ENCODE peak calls at places on chromosomes 6 and 20, in ten cellular contexts. A is K562, U is tibial nerve, X is breast epithelium, H is GM12892, Z is heart left ventricle, Y is endothelial cell of umbilical vein, K is upper lobe of left lung, G is lower leg skin, O is HCT116. M is an unnamed sample.

GRCh38 chr6:7389162-7389450 is 436 bp downstream of the CAGE1 start:
- DNase-seq in A (peak; percentile 83), U (no peak), X (no peak), H (no peak), Z (no peak), Y (no peak), K (no peak), G (no peak), O (no peak), M (no peak)

GRCh38 chr6:37897321-37897720 is 77.8 kb downstream of the ZFAND3 start:
- DNase-seq in A (no peak), U (no peak), X (no peak), H (no peak), Z (no peak), Y (no peak), K (no peak), G (no peak), O (peak; percentile 73), M (no peak)

GRCh38 chr6:152054441-152054840 is 247.0 kb downstream of the ESR1 start:
- DNase-seq in A (no peak), U (no peak), X (no peak), H (no peak), Z (no peak), Y (no peak), K (no peak), G (no peak), O (peak; percentile 21), M (no peak)

GRCh38 chr20:12237772-12238171 is 320.1 kb downstream of the BTBD3 start:
- DNase-seq in A (no peak), U (no peak), X (no peak), H (no peak), Z (peak; percentile 38), Y (no peak), K (no peak), G (no peak), O (no peak), M (no peak)

GRCh38 chr6:133242761-133243590 is 1.8 kb downstream of the EYA4 start:
- DNase-seq in A (no peak), U (peak; percentile 10), X (no peak), H (no peak), Z (peak; percentile 40), Y (peak; percentile 7), K (peak; percentile 13), G (no peak), O (no peak), M (no peak)

GRCh38 chr6:140354296-140354695 is 979.8 kb upstream of the CITED2 start:
- DNase-seq in A (no peak), U (no peak), X (no peak), H (no peak), Z (no peak), Y (no peak), K (no peak), G (no peak), O (no peak), M (no peak)

GRCh38 chr6:41596096-41596685 is 42.1 kb upstream of the MDFI start:
- DNase-seq in A (no peak), U (no peak), X (no peak), H (no peak), Z (peak; percentile 3), Y (no peak), K (no peak), G (no peak), O (no peak), M (no peak)

GRCh38 chr6:131858765-131859490 is 51.1 kb downstream of the ENPP1 start:
- DNase-seq in A (no peak), U (no peak), X (no peak), H (no peak), Z (no peak), Y (peak; percentile 33), K (no peak), G (no peak), O (no peak), M (no peak)

GRCh38 chr20:57202309-57202708 is 64.1 kb downstream of the BMP7 start:
- DNase-seq in A (no peak), U (no peak), X (no peak), H (no peak), Z (no peak), Y (no peak), K (no peak), G (no peak), O (no peak), M (no peak)

GRCh38 chr6:7674291-7674690 is 51.6 kb upstream of the BMP6 start:
- DNase-seq in A (no peak), U (no peak), X (no peak), H (no peak), Z (no peak), Y (no peak), K (no peak), G (no peak), O (no peak), M (no peak)

GRCh38 chr6:112833546-112834215 is 486.6 kb downstream of the RFPL4B start:
- DNase-seq in A (no peak), U (no peak), X (no peak), H (no peak), Z (no peak), Y (peak; percentile 7), K (no peak), G (no peak), O (no peak), M (no peak)

DNA sequence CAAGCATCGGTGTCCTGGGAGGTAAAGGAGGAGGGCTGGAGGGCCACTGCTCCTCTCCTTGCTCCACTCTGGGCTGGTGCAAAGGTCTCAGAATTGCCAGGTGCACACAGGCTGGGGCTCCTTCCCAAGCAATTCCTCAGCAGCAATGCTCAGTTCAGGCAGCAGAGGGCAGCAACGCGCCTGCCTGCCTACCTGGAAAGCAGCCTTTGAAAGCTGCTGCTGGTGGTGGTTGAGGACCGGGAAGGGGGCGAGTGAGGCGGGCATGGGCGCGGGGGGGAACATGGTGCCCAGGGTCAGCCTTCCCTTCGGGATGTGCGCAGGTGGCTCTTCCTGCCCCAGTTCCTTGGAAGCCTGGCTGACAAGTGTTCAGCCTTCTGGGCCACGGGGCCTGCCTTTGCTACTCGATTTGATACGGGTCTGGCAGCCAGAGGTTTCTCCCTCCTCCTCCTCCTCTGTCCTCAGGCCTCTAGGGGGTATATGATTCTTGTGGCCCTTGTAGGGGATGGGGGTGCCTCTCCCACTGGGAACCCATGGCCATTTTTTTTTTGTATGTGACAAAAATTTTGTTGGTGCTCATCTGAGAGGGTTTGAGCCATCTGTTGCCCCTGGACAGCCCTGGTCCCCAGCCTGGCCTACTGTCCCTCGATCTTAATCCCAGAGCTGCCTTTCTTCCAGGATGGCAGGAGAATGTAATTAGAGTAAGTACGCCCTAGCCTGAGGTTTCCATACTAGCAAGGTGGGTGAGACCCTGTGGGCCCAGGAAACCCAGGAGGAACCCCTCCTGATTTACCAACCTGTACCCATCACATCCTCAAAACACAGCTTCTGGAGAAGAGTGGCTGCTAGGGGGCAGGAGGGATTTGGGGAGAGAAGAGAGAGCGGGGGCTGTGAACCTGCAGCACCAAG is 20.1 kb downstream of the MRPS18A start:
- DNase-seq in A (peak; percentile 91), U (peak; percentile 92), X (peak; percentile 81), H (peak; percentile 74), Z (peak; percentile 82), Y (peak; percentile 81), K (peak; percentile 88), G (peak; percentile 65), O (peak; percentile 43), M (peak; percentile 89)
- TF ChIP-seq POLR2A in A (peak; percentile 1), U (no peak), X (no peak), H (peak; percentile 42), Z (no peak), Y (no peak), K (no peak), G (no peak), O (no peak), M (no peak)

DNA sequence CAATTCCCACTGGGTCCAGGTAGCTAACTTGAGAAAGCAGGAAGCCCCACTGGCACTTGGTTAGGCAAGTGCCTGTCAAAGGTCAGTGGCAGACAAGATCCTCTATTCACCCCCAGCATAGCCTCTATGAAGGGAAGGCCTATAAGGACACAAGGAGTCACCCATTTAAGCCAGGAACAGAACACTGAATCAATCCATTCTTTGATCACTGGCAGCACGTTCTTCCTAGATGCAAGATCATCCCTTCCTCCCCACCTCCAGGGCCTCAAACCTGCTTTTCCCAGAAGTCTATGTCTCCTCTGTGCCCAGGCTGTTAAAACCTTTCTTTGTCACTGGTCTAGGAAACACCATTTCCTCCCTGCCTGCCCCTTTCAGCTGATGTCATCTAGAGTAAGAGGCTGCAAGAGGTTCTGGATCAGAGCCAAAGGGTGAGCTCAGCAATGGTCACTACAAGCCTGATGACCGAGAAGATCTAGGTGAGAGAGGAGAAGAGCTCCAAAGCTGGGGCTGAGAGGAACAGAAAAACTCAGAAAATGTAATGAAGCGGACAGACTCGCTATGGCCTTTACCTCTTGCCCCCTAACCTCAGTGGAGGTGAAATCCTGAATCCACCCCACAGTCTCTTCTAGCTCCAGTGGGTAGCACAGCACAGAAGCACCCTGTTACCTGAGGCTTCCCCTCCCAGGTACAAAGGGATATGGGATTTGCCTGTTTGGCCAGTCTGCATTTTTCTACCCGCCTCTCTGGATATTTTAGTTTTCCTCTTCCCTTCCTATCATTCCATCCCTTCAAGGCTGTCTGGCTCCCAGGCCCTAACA is 1.8 kb downstream of the GTPBP2 start:
- DNase-seq in A (peak; percentile 98), U (peak; percentile 85), X (peak; percentile 62), H (no peak), Z (peak; percentile 86), Y (peak; percentile 92), K (no peak), G (peak; percentile 75), O (peak; percentile 78), M (peak; percentile 96)
- TF ChIP-seq POLR2A in A (peak; percentile 81), U (no peak), X (no peak), H (no peak), Z (no peak), Y (no peak), K (no peak), G (no peak), O (no peak), M (peak; percentile 73)

GRCh38 chr6:1960484-1961142 is 284.8 kb downstream of the GMDS start:
- DNase-seq in A (no peak), U (no peak), X (no peak), H (no peak), Z (no peak), Y (no peak), K (no peak), G (no peak), O (no peak), M (no peak)
- TF ChIP-seq POLR2A in A (no peak), U (no peak), X (no peak), H (no peak), Z (no peak), Y (no peak), K (no peak), G (no peak), O (no peak), M (no peak)

DNA sequence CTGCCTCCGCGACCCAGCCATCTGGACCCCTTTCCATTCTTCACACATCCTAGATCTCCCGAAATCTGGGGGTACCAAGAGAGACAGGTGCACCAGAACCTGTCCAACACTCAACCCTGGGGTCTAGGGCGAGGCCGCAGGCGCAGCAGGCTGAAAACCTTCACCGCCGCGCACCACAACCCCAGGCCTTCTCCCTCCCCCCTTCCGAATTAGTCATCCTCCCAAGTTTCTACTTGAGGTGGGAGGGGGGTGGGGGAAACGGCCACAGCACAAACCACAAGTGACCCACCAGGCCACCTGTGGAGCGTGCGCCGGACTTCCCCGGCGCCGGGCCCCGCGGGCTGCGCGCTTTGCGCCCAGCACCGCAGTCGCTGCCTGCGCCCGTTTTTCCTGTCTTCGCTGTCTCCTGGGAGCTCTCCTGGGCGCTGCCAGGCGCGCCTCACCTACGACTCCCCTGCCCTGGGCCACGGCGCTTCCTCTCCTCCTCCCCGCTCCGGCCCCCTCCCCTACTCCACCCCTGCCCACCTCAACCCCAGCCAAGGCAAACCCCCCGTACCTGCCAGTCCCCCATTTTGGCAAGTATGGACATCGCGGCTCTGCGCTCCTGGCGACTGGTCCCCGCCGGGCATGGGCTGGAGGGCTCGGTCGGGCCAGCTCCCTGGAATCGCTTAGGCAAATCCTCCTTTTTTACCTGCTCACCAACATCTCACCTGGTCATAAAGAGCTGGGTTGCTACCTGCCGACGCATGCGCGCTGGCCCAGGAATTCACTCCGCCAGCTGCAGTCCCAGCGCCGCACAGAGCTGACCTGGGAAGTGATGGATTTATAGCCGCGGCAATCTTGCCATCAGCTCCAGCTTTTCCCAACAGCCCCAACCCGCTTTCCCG is 4.2 kb upstream of the TFAP2A start:
- DNase-seq in A (peak; percentile 71), U (no peak), X (peak; percentile 87), H (no peak), Z (no peak), Y (no peak), K (peak; percentile 72), G (no peak), O (no peak), M (no peak)
- TF ChIP-seq POLR2A in A (no peak), U (no peak), X (peak; percentile 34), H (no peak), Z (no peak), Y (no peak), K (no peak), G (no peak), O (no peak), M (no peak)